ENCODE peak calls at places on chromosomes 4 and X, in seven cellular contexts. X, B, Z, Y, L, S and A are unnamed samples.

GRCh38 chr4:56658410-56659003 is 22.6 kb downstream of the HOPX start:
- DNase-seq in X (no peak), B (no peak), Z (no peak), Y (no peak), L (peak), S (no peak), A (no peak)

GRCh38 chr4:140777401-140777800 is 21.2 kb upstream of the TBC1D9 start:
- DNase-seq in X (no peak), B (no peak), Z (no peak), Y (no peak), L (no peak), S (no peak), A (no peak)

GRCh38 chr4:1522606-1523005 is 116.4 kb upstream of the NKX1-1 start:
- DNase-seq in X (no peak), B (no peak), Z (no peak), Y (peak), L (no peak), S (no peak), A (no peak)

GRCh38 chr4:182297659-182298058 is 54.5 kb downstream of the TENM3 start:
- DNase-seq in X (no peak), B (no peak), Z (no peak), Y (no peak), L (peak), S (no peak), A (no peak)

GRCh38 chrX:97399400-97399799 is 515.7 kb downstream of the RPA4 start:
- DNase-seq in X (no peak), B (no peak), Z (no peak), Y (no peak), L (peak), S (no peak), A (no peak)

GRCh38 chrX:78527263-78527662 is 131.9 kb downstream of the RTL3 start:
- DNase-seq in X (no peak), B (no peak), Z (no peak), Y (no peak), L (peak), S (no peak), A (no peak)

GRCh38 chrX:151977009-151977408 is 2.5 kb upstream of the GABRE start:
- DNase-seq in X (no peak), B (no peak), Z (no peak), Y (no peak), L (no peak), S (no peak), A (no peak)

GRCh38 chr4:68748181-68748981 is 67.4 kb upstream of the UGT2B10 start:
- DNase-seq in X (no peak), B (no peak), Z (peak), Y (no peak), L (no peak), S (no peak), A (no peak)

GRCh38 chr4:113094802-113095201 is 45.3 kb downstream of the ANK2 start:
- DNase-seq in X (no peak), B (no peak), Z (peak), Y (no peak), L (peak), S (no peak), A (no peak)

GRCh38 chr4:89110541-89110985 is 770 bp upstream of the TIGD2 start:
- DNase-seq in X (peak), B (peak), Z (no peak), Y (peak), L (no peak), S (no peak), A (no peak)

GRCh38 chrX:111006119-111006518 is 89.9 kb upstream of the PAK3 start:
- DNase-seq in X (no peak), B (no peak), Z (no peak), Y (no peak), L (no peak), S (no peak), A (no peak)

GRCh38 chr4:184821242-184821641 is 4.5 kb downstream of the ACSL1 start:
- DNase-seq in X (no peak), B (no peak), Z (no peak), Y (no peak), L (no peak), S (no peak), A (no peak)

GRCh38 chr4:99389606-99390005 is 37.1 kb upstream of the ADH1C start:
- DNase-seq in X (no peak), B (no peak), Z (no peak), Y (no peak), L (peak), S (no peak), A (no peak)

GRCh38 chr4:53711916-53712315 is 120.6 kb upstream of the LNX1 start:
- DNase-seq in X (no peak), B (no peak), Z (no peak), Y (no peak), L (no peak), S (no peak), A (no peak)
- TF ChIP-seq CTCF in X (no peak), B (no peak), Z (no peak), Y (no peak), L (no peak), S (no peak), A (no peak)

DNA sequence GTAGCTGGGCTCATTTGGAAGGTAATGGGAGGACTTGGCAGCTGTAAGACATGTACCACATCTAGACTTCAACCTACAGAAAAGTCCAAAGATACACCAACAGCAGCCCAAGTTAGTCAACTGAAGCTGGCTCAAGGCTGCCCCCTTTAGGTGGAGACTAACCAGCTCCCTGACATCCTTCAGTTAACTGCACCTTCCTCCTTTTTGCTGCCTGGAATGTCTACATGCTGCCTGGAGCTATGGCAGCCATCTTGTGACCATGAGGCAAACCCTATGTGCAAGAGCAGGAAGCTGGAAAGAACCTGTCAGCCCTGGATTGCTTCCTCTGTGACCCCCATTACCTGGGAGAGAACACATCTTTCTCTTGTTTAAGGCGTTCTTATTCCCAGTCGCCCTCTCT is 25.8 kb downstream of the ARSD start:
- DNase-seq in X (no peak), B (no peak), Z (peak), Y (no peak), L (no peak), S (no peak), A (no peak)
- TF ChIP-seq CTCF in X (peak), B (no peak), Z (peak), Y (no peak), L (no peak), S (no peak), A (no peak)

GRCh38 chr4:14264437-14264836 is 636.9 kb upstream of the BOD1L1 start:
- DNase-seq in X (peak), B (no peak), Z (no peak), Y (peak), L (no peak), S (no peak), A (no peak)
- TF ChIP-seq CTCF in X (peak), B (no peak), Z (no peak), Y (no peak), L (no peak), S (no peak), A (no peak)

GRCh38 chr4:6494431-6495295 is 22.2 kb upstream of the PPP2R2C start:
- DNase-seq in X (no peak), B (no peak), Z (no peak), Y (no peak), L (no peak), S (no peak), A (no peak)
- TF ChIP-seq CTCF in X (no peak), B (no peak), Z (no peak), Y (no peak), L (no peak), S (no peak), A (no peak)

GRCh38 chrX:28550331-28550872 is 36.8 kb upstream of the IL1RAPL1 start:
- DNase-seq in X (no peak), B (no peak), Z (no peak), Y (no peak), L (no peak), S (no peak), A (no peak)
- TF ChIP-seq CTCF in X (peak), B (no peak), Z (peak), Y (no peak), L (no peak), S (no peak), A (no peak)

GRCh38 chrX:106791495-106791894 is 11.0 kb upstream of the TBC1D8B start:
- DNase-seq in X (no peak), B (no peak), Z (peak), Y (no peak), L (peak), S (no peak), A (no peak)
- TF ChIP-seq CTCF in X (peak), B (no peak), Z (peak), Y (no peak), L (no peak), S (no peak), A (no peak)